ENCODE peak calls at places on chromosomes 6 and 20, in six cellular contexts. N is lower lobe of right lung, S is MM.1S, O is suprapubic skin, H is psoas muscle, I is AG09309. Q is an unnamed sample.

GRCh38 chr6:8821921-8822512 is 386.7 kb upstream of the SLC35B3 start:
- DNase-seq in H (no peak), S (no peak), O (no peak), I (no peak), N (no peak), Q (no peak)

GRCh38 chr6:25617997-25618396 is 34.0 kb upstream of the SCGN start:
- DNase-seq in I (no peak), H (no peak), O (no peak), S (no peak), N (no peak), Q (no peak)

GRCh38 chr6:119196732-119197131 is 118.3 kb upstream of the FAM184A start:
- DNase-seq in N (no peak), H (no peak), S (no peak), O (no peak), I (no peak), Q (no peak)

GRCh38 chr6:36724514-36725385 is 27.1 kb downstream of the RAB44 start:
- DNase-seq in I (peak; percentile 21), S (peak; percentile 46), H (peak; percentile 80), N (peak; percentile 77), O (no peak), Q (peak; percentile 18)

GRCh38 chr6:90678049-90678779 is 91.3 kb upstream of the MAP3K7 start:
- DNase-seq in H (no peak), N (no peak), I (no peak), S (no peak), O (no peak), Q (no peak)

GRCh38 chr6:34178361-34179105 is 32.6 kb upstream of the GRM4 start:
- DNase-seq in S (no peak), I (no peak), N (no peak), H (no peak), O (peak; percentile 72), Q (no peak)

GRCh38 chr6:151148111-151148510 is 91.7 kb upstream of the AKAP12 start:
- DNase-seq in S (no peak), N (no peak), O (no peak), H (no peak), I (no peak), Q (no peak)

GRCh38 chr6:20575125-20575524 is 40.9 kb downstream of the CDKAL1 start:
- DNase-seq in H (no peak), S (no peak), N (no peak), O (no peak), I (no peak), Q (peak; percentile 92)

GRCh38 chr6:136921521-136921935 is 573 bp upstream of the SLC35D3 start:
- DNase-seq in S (no peak), N (peak; percentile 49), H (no peak), I (no peak), O (no peak), Q (no peak)

GRCh38 chr6:149325648-149326236 is 8.2 kb downstream of the TAB2 start:
- DNase-seq in N (no peak), O (no peak), H (no peak), I (no peak), S (no peak), Q (no peak)

GRCh38 chr6:1624848-1625341 is 15.2 kb downstream of the FOXC1 start:
- DNase-seq in S (no peak), H (peak; percentile 58), I (no peak), N (no peak), O (no peak), Q (no peak)

GRCh38 chr6:17289491-17290106 is 8.4 kb downstream of the RBM24 start:
- DNase-seq in O (no peak), I (no peak), H (peak; percentile 92), N (peak; percentile 80), S (no peak), Q (no peak)

GRCh38 chr20:6067765-6068318 is 14.0 kb upstream of the LRRN4 start:
- DNase-seq in O (no peak), I (no peak), S (no peak), N (no peak), H (no peak), Q (no peak)

GRCh38 chr6:133114973-133115372 is 126.2 kb upstream of the EYA4 start:
- DNase-seq in N (no peak), H (no peak), S (no peak), O (no peak), I (no peak), Q (no peak)

GRCh38 chr6:157539900-157540752 is 159.1 kb downstream of the ZDHHC14 start:
- DNase-seq in H (no peak), O (no peak), S (no peak), I (no peak), N (no peak), Q (no peak)

GRCh38 chr20:59010321-59010994 is 3.4 kb upstream of the CTSZ start:
- DNase-seq in S (no peak), N (peak; percentile 66), I (no peak), O (no peak), H (peak; percentile 27), Q (no peak)

GRCh38 chr6:132279592-132280139 is 121.6 kb downstream of the MOXD1 start:
- DNase-seq in O (peak; percentile 87), H (peak; percentile 81), S (peak; percentile 80), I (peak; percentile 28), N (peak; percentile 75), Q (peak; percentile 55)

GRCh38 chr20:8020314-8021079 is 936 bp upstream of the TMX4 start:
- DNase-seq in H (no peak), I (no peak), S (peak; percentile 72), N (no peak), O (no peak), Q (peak; percentile 68)

GRCh38 chr6:73367761-73368355 is 1.8 kb downstream of the OOEP start:
- DNase-seq in H (no peak), S (no peak), N (no peak), I (no peak), O (no peak), Q (no peak)

GRCh38 chr6:111113731-111114438 is 26.6 kb downstream of the SLC16A10 start:
- DNase-seq in I (peak; percentile 17), H (peak; percentile 69), S (peak; percentile 33), O (no peak), N (no peak), Q (no peak)

DNA sequence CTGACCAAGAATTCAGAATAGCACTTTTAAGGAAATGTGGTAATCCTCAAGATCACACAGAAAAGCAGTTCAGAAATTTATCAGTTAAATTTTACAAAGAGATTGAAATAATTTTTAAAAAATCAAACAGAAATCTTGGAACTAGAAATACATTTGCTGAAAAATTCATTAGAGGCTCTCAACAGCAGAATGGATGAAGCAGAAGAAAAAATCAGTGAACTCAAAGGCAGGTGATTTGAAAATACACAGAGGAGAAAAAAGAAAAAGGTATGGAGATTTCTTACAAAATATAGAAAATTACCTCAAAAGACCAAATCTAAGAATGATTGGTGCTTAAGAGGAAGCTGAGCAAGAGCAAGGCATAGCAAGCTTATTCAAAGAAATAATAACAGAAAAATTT is 11.5 kb downstream of the NQO2 start:
- DNase-seq in H (no peak), I (no peak), N (no peak), S (no peak), O (no peak), Q (no peak)
- H3K4me3 ChIP-seq in H (no peak overlapping the region), I (no peak overlapping the region), N (no peak overlapping the region), S (no peak overlapping the region), O (no peak overlapping the region), Q (no peak overlapping the region)

GRCh38 chr20:44909872-44910689 is at the start of gene PABPC1L:
- DNase-seq in I (no peak), S (peak; percentile 89), O (no peak), H (peak; percentile 75), N (peak; percentile 89), Q (peak; percentile 54)

GRCh38 chr20:44912189-44912588 is 2.3 kb downstream of the PABPC1L start:
- DNase-seq in I (no peak), N (no peak), O (no peak), H (no peak), S (no peak), Q (no peak)

GRCh38 chr20:44908987-44909871 is 631 bp upstream of the PABPC1L start:
- DNase-seq in N (no peak), H (no peak), S (no peak), O (no peak), I (no peak), Q (no peak)

GRCh38 chr20:44910690-44911262 is 916 bp downstream of the PABPC1L start:
- DNase-seq in S (no peak), H (no peak), O (no peak), N (no peak), I (no peak), Q (no peak)

GRCh38 chr20:44911264-44911921 is 1.5 kb downstream of the PABPC1L start:
- DNase-seq in N (peak; percentile 86), I (no peak), S (peak; percentile 38), O (no peak), H (no peak), Q (peak; percentile 26)
- H3K4me3 ChIP-seq in N (peak overlapping the region; percentile 74), I (no peak overlapping the region), S (no peak overlapping the region), O (no peak overlapping the region), H (no peak overlapping the region), Q (no peak overlapping the region)

DNA sequence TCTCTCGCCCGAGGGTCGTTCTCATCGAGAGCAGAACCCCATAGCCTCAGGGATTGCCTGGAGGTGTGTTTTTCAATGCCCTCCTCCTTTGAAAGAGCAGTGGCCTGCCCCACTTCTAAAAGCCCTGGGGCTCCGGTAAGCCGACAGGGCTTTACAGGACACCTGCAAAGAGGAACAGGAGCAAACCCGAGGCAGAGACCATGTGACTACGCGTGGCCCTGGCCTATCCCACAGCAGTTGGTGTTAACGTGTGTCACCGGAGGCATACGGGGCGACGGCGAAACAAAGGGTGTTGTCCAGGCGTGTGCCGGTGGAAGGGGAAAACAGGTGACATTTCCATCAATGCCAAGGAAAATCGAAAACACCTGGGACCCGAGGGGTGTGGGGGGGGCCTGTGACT is 972.9 kb upstream of the DEFB115 start:
- DNase-seq in S (no peak), N (no peak), I (no peak), H (no peak), O (no peak), Q (no peak)
- H3K4me3 ChIP-seq in S (no peak overlapping the region), N (peak overlapping the region; percentile 53), I (no peak overlapping the region), H (peak overlapping the region; percentile 49), O (peak overlapping the region; percentile 47), Q (no peak overlapping the region)

DNA sequence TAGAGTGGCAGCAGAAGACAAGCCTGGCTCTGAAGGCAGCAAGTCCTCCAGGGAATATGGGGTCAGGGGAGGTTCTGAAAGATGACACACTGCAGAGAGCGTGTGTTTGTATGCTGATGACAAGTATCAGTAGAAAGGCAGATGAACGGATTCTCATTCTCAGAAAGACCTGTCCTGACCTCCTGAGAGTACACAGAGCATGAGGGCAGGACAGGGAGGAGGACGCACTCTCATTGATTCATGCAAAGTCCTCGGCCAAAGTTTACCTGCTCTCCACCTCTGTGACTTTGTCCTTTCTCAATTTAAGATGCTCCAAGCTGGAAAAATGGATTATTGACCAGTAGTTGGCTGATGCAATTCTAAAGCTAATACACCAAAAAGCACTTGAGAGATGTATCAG is 156.7 kb downstream of the LPA start:
- DNase-seq in H (no peak), S (no peak), I (no peak), O (no peak), N (no peak), Q (no peak)
- H3K4me3 ChIP-seq in H (no peak overlapping the region), S (no peak overlapping the region), I (no peak overlapping the region), O (no peak overlapping the region), N (no peak overlapping the region), Q (no peak overlapping the region)

Q was measured in Jurkat, Clone E6-1.